ENCODE peak calls at places on chromosomes 13 and 19, in seven cellular contexts. M is fibroblast of lung; X is uterus; P is mucosa of descending colon; F is CD8-positive, alpha-beta memory T cell; G is Caco-2; O is thoracic aorta. I is an unnamed sample.
A peak's percentile ranks its signal among the peaks of the same experiment; 100 is the strongest.

GRCh38 chr13:51223284-51224270 is 1.4 kb downstream of the FAM124A start:
- DNase-seq in O (no peak), F (no peak), X (no peak), M (no peak), G (no peak), P (no peak), I (no peak)

GRCh38 chr19:888615-889385 is 4.2 kb downstream of the MED16 start:
- DNase-seq in O (no peak), X (no peak), P (no peak), M (no peak), F (peak; percentile 78), G (no peak), I (no peak)

GRCh38 chr13:22235950-22236290 is 565.0 kb downstream of the FGF9 start:
- DNase-seq in O (no peak), P (no peak), X (no peak), G (no peak), M (no peak), F (no peak), I (no peak)

GRCh38 chr19:15144046-15144646 is 36.9 kb downstream of the SYDE1 start:
- DNase-seq in P (no peak), O (no peak), F (no peak), G (no peak), X (no peak), M (no peak), I (no peak)

GRCh38 chr19:13154241-13154778 is 4.1 kb downstream of the IER2 start:
- DNase-seq in P (peak; percentile 90), M (peak; percentile 94), X (peak; percentile 95), F (peak; percentile 51), G (peak; percentile 84), O (peak; percentile 93), I (peak; percentile 96)

GRCh38 chr19:49861127-49861526 is 6.2 kb downstream of the PNKP start:
- DNase-seq in M (peak; percentile 57), F (no peak), P (peak; percentile 72), G (no peak), X (peak; percentile 30), O (no peak), I (no peak)

GRCh38 chr19:55495646-55496349 is 7.6 kb downstream of the SSC5D start:
- DNase-seq in X (no peak), G (peak; percentile 72), O (no peak), F (no peak), P (no peak), M (no peak), I (no peak)

GRCh38 chr19:30029721-30030510 is 87.9 kb downstream of the URI1 start:
- DNase-seq in F (no peak), X (no peak), P (no peak), M (peak; percentile 4), G (no peak), O (no peak), I (no peak)

GRCh38 chr19:1469200-1469935 is 9.6 kb downstream of the C19orf25 start:
- DNase-seq in G (no peak), F (no peak), X (no peak), M (no peak), O (no peak), P (peak; percentile 39), I (no peak)

GRCh38 chr19:5618591-5618990 is 4.0 kb downstream of the SAFB2 start:
- DNase-seq in P (no peak), M (no peak), O (no peak), F (no peak), G (no peak), X (no peak), I (no peak)
- H3K4me1 ChIP-seq in P (peaks cover 19% of the 10 kb centered on the region), M (no peaks in the 10 kb centered on the region), O (peaks cover 39% of the 10 kb centered on the region), F (peaks cover 44% of the 10 kb centered on the region), G (peaks cover 7% of the 10 kb centered on the region), X (no peaks in the 10 kb centered on the region), I (no peaks in the 10 kb centered on the region)

GRCh38 chr13:97255515-97255999 is 33.4 kb downstream of the MBNL2 start:
- DNase-seq in P (no peak), M (peak; percentile 65), X (no peak), G (no peak), F (no peak), O (no peak), I (no peak)
- H3K4me1 ChIP-seq in P (peaks cover 12% of the 10 kb centered on the region), M (peaks cover 49% of the 10 kb centered on the region), X (peaks cover 22% of the 10 kb centered on the region), G (peaks cover 68% of the 10 kb centered on the region), F (peaks cover 15% of the 10 kb centered on the region), O (peaks cover 75% of the 10 kb centered on the region), I (peaks cover 8% of the 10 kb centered on the region)

GRCh38 chr19:41421314-41421713 is 5.9 kb downstream of the B3GNT8 start:
- DNase-seq in F (no peak), G (no peak), X (no peak), O (no peak), P (peak; percentile 81), M (no peak), I (no peak)
- H3K4me1 ChIP-seq in F (no peaks in the 10 kb centered on the region), G (no peaks in the 10 kb centered on the region), X (peaks cover 2% of the 10 kb centered on the region), O (peaks cover 9% of the 10 kb centered on the region), P (peaks cover 14% of the 10 kb centered on the region), M (no peaks in the 10 kb centered on the region), I (no peaks in the 10 kb centered on the region)

DNA sequence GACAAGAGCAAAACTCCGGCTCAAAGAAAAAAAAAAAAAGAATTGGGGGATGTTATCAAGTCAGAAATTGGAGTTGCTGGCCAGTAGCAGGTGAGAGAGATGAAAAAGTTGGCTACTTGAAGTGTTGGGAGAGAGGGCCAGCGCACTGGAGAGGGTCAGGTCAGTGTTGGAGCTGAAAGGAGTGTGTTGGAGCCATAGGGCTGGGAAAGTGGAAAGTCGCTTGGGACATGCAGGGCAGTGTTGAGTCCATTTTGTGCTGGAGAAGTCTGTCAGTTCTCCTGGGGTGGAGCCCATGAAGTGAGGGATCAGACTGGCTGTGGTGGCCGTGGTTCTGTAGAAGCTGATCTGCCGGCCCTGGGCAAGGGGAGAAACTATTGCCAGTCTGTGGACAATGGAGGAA is 1.7 kb downstream of the PPP1R37 start:
- DNase-seq in P (no peak), M (no peak), G (no peak), X (no peak), F (no peak), O (no peak), I (no peak)
- H3K4me1 ChIP-seq in P (peaks cover 22% of the 10 kb centered on the region), M (peaks cover 43% of the 10 kb centered on the region), G (peaks cover 15% of the 10 kb centered on the region), X (peaks cover 11% of the 10 kb centered on the region), F (peaks cover 69% of the 10 kb centered on the region), O (peaks cover 48% of the 10 kb centered on the region), I (peaks cover 47% of the 10 kb centered on the region)

GRCh38 chr19:10290439-10290875 is 705 bp downstream of the ICAM5 start:
- DNase-seq in P (no peak), O (no peak), F (no peak), M (no peak), X (no peak), G (no peak), I (no peak)
- H3K4me1 ChIP-seq in P (peaks cover 65% of the 10 kb centered on the region), O (peaks cover 62% of the 10 kb centered on the region), F (peaks cover 84% of the 10 kb centered on the region), M (peaks cover 10% of the 10 kb centered on the region), X (no peaks in the 10 kb centered on the region), G (peaks cover 33% of the 10 kb centered on the region), I (peaks cover 26% of the 10 kb centered on the region)

DNA sequence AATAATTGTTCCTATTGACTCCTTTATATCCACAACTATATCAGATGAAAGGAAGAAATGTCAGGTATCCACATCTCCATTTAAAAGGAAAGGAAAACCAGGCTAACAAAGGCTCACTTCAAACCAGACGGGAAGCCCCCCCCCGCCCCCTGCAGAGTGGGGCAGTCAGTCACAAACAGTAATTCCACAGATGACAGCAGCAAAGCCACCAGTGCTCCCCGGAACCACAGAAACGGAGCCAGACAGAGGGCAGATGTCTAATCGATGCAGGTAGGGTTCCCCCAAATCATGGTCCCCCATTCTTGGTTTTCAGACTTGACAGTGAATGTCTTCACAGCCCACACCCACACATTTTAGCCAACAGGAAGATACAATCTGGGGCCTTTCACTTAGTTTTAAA is 100.8 kb downstream of the STK24 start:
- DNase-seq in P (no peak), X (no peak), M (no peak), O (no peak), F (no peak), G (no peak), I (no peak)
- H3K4me1 ChIP-seq in P (peaks cover 19% of the 10 kb centered on the region), X (no peaks in the 10 kb centered on the region), M (peaks cover 11% of the 10 kb centered on the region), O (no peaks in the 10 kb centered on the region), F (peaks cover 51% of the 10 kb centered on the region), G (no peaks in the 10 kb centered on the region), I (no peaks in the 10 kb centered on the region)